ENCODE peak calls at places on chromosomes 2 and 18, in eight cellular contexts. U is fibroblast of pulmonary artery, I is AG10803, R is gastrocnemius medialis, C is MM.1S, Q is fibroblast of villous mesenchyme, D is esophagus muscularis mucosa, N is fibroblast of mammary gland. O is an unnamed sample.

GRCh38 chr2:183564726-183565125 is 440.5 kb downstream of the NUP35 start:
- DNase-seq in U (no peak), C (no peak), Q (no peak), R (no peak), D (no peak), I (no peak), N (peak; percentile 52), O (no peak)

GRCh38 chr2:187003038-187003543 is 154.1 kb upstream of the ZSWIM2 start:
- DNase-seq in D (no peak), R (no peak), C (no peak), U (peak; percentile 7), I (no peak), Q (peak; percentile 27), N (no peak), O (peak; percentile 18)

GRCh38 chr2:213167559-213167958 is 16.1 kb upstream of the IKZF2 start:
- DNase-seq in N (peak; percentile 29), I (peak; percentile 27), Q (no peak), R (no peak), U (no peak), C (no peak), D (no peak), O (peak; percentile 22)

GRCh38 chr18:3715223-3716080 is 265.5 kb downstream of the TGIF1 start:
- DNase-seq in N (no peak), D (no peak), C (peak; percentile 14), Q (no peak), I (no peak), R (no peak), U (no peak), O (no peak)

GRCh38 chr18:13611616-13612110 is 114.7 kb downstream of the FAM210A start:
- DNase-seq in Q (peak; percentile 23), D (peak; percentile 91), R (no peak), U (peak; percentile 63), C (peak; percentile 34), I (peak; percentile 63), N (peak; percentile 14), O (peak; percentile 49)

GRCh38 chr2:143284087-143284675 is 155.0 kb downstream of the ARHGAP15 start:
- DNase-seq in R (no peak), N (peak; percentile 55), C (peak; percentile 51), D (no peak), I (peak; percentile 40), U (peak; percentile 58), Q (peak; percentile 46), O (peak; percentile 47)

GRCh38 chr2:8581048-8581561 is 100.8 kb upstream of the ID2 start:
- DNase-seq in R (no peak), C (no peak), Q (no peak), D (no peak), N (no peak), U (no peak), I (no peak), O (no peak)

GRCh38 chr2:241726459-241726858 is 8.0 kb upstream of the D2HGDH start:
- DNase-seq in I (no peak), U (no peak), C (no peak), D (no peak), R (no peak), N (no peak), Q (no peak), O (no peak)

GRCh38 chr2:184322615-184323014 is 275.7 kb upstream of the ZNF804A start:
- DNase-seq in I (no peak), Q (no peak), N (no peak), D (no peak), R (no peak), U (no peak), C (no peak), O (no peak)

GRCh38 chr2:10775036-10775780 is 37.4 kb downstream of the PDIA6 start:
- DNase-seq in I (no peak), C (no peak), D (peak; percentile 84), R (no peak), U (no peak), N (no peak), Q (no peak), O (no peak)

GRCh38 chr2:152594792-152595191 is 122.5 kb downstream of the PRPF40A start:
- DNase-seq in R (peak; percentile 90), N (peak; percentile 98), I (peak; percentile 62), U (peak; percentile 42), C (no peak), Q (peak; percentile 36), D (peak; percentile 91), O (no peak)

GRCh38 chr2:29267710-29268109 is 152.5 kb downstream of the CLIP4 start:
- DNase-seq in U (no peak), C (no peak), N (no peak), D (no peak), R (no peak), Q (no peak), I (no peak), O (no peak)

GRCh38 chr2:62071760-62072680 is 123.9 kb upstream of the B3GNT2 start:
- DNase-seq in R (no peak), C (no peak), U (no peak), D (no peak), Q (no peak), N (no peak), I (no peak), O (no peak)

GRCh38 chr2:26652361-26653041 is 11.3 kb upstream of the CIB4 start:
- DNase-seq in D (no peak), U (peak; percentile 83), N (peak; percentile 80), Q (peak; percentile 90), I (peak; percentile 68), R (no peak), C (no peak), O (peak; percentile 42)

GRCh38 chr2:215969131-215969841 is 44.1 kb downstream of the MREG start:
- DNase-seq in D (no peak), R (no peak), C (no peak), N (no peak), I (peak; percentile 23), Q (peak; percentile 8), U (no peak), O (peak; percentile 14)

GRCh38 chr18:4353853-4354418 is 101.2 kb downstream of the DLGAP1 start:
- DNase-seq in Q (no peak), N (no peak), C (no peak), I (no peak), R (no peak), U (no peak), D (no peak), O (no peak)

GRCh38 chr18:47996091-47996541 is 65.7 kb upstream of the SMAD2 start:
- DNase-seq in U (no peak), C (no peak), I (no peak), D (no peak), Q (no peak), R (no peak), N (peak; percentile 33), O (peak; percentile 62)

GRCh38 chr2:235505210-235505741 is 11.4 kb downstream of the AGAP1 start:
- DNase-seq in U (no peak), Q (peak; percentile 20), C (no peak), I (peak; percentile 13), R (no peak), D (no peak), N (no peak), O (no peak)

GRCh38 chr2:241941691-241942301 is 72.3 kb downstream of the RTP5 start:
- DNase-seq in Q (no peak), D (no peak), N (no peak), U (no peak), R (no peak), I (no peak), C (no peak), O (no peak)

GRCh38 chr2:235833971-235834620 is 334.1 kb downstream of the GBX2 start:
- DNase-seq in Q (no peak), N (no peak), U (no peak), C (no peak), R (no peak), I (no peak), D (no peak), O (no peak)

GRCh38 chr2:185919155-185919554 is 180.6 kb downstream of the FSIP2 start:
- DNase-seq in D (no peak), U (peak; percentile 1), Q (peak; percentile 10), I (no peak), R (no peak), C (no peak), N (peak; percentile 23), O (peak; percentile 22)

GRCh38 chr2:239744706-239745340 is 280.3 kb downstream of the NDUFA10 start:
- DNase-seq in U (no peak), R (no peak), I (no peak), N (no peak), Q (no peak), C (no peak), D (no peak), O (no peak)

GRCh38 chr2:189232759-189233406 is 53.3 kb upstream of the COL5A2 start:
- DNase-seq in N (peak; percentile 40), R (no peak), U (no peak), Q (no peak), I (no peak), C (no peak), D (no peak), O (no peak)

GRCh38 chr2:23291274-23291673 is 93.7 kb upstream of the KLHL29 start:
- DNase-seq in D (no peak), U (no peak), C (no peak), I (peak; percentile 88), N (peak; percentile 21), Q (peak; percentile 60), R (peak; percentile 17), O (no peak)

GRCh38 chr2:165239230-165239629 is at the start of gene SCN2A:
- DNase-seq in U (peak; percentile 75), Q (peak; percentile 51), I (peak; percentile 48), N (peak; percentile 71), D (no peak), C (peak; percentile 56), R (no peak), O (peak; percentile 11)

DNA sequence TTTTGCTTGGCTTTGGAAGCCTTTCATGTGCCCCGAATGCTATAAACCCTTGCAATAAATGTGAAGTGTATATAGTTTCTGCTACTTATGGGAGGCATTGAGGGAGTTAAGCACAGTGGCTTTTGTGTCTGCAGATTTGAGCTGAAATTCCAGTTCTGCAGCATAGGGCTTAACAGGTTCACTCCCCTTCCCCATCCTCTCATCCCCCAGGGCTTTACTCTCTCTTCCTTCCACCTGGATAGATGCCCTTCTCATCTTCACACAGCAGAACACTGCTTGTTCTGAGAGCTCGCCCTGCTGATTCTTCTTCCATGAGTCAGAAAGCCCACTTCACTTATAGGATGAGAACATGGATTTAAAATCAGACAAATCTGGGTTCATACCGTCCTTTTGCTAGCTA is 37.2 kb downstream of the SOX11 start:
- DNase-seq in U (no peak), Q (no peak), R (no peak), C (no peak), I (no peak), N (no peak), D (no peak), O (no peak)
- H3K4me3 ChIP-seq in U (no peak overlapping the region), Q (no peak overlapping the region), R (no peak overlapping the region), C (no peak overlapping the region), I (no peak overlapping the region), N (no peak overlapping the region), D (no peak overlapping the region), O (no peak overlapping the region)

GRCh38 chr2:137997733-137998132 is 33.5 kb downstream of the HNMT start:
- DNase-seq in Q (no peak), N (no peak), U (no peak), R (no peak), I (no peak), D (no peak), C (no peak), O (no peak)
- TF ChIP-seq CTCF in Q (no peak), N (no peak), U (no peak), R (no peak), I (no peak), D (no peak), C (no peak), O (no peak)

GRCh38 chr2:225100856-225101294 is 58.6 kb upstream of the DOCK10 start:
- DNase-seq in I (peak; percentile 95), R (no peak), N (peak; percentile 96), Q (peak; percentile 66), C (no peak), D (no peak), U (peak; percentile 92), O (peak; percentile 93)
- H3K4me3 ChIP-seq in I (no peak overlapping the region), R (no peak overlapping the region), N (no peak overlapping the region), Q (no peak overlapping the region), C (no peak overlapping the region), D (no peak overlapping the region), U (no peak overlapping the region), O (no peak overlapping the region)

GRCh38 chr2:196239622-196240587 is 68.5 kb upstream of the STK17B start:
- DNase-seq in D (no peak), I (peak; percentile 27), N (peak; percentile 87), C (peak; percentile 93), Q (peak; percentile 91), R (peak; percentile 18), U (peak; percentile 88), O (peak; percentile 40)
- TF ChIP-seq CTCF in D (no peak), I (no peak), N (peak; percentile 1), C (peak; percentile 16), Q (peak; percentile 30), R (no peak), U (peak; percentile 29), O (no peak)